ENCODE peak calls at places on chromosomes 6 and 20, in four cellular contexts. O is GM12878, F is K562, W is SK-N-SH. I is an unnamed sample.

GRCh38 chr6:160386869-160387518 is 38.8 kb downstream of the SLC22A3 start:
- DNase-seq in O (no peak), W (no peak), F (no peak), I (peak)

GRCh38 chr20:49430320-49430719 is 52.1 kb downstream of the KCNB1 start:
- DNase-seq in O (no peak), F (no peak), W (no peak), I (no peak)

GRCh38 chr20:47246061-47246460 is 110.4 kb downstream of the ZMYND8 start:
- DNase-seq in F (no peak), W (no peak), O (no peak), I (no peak)

GRCh38 chr6:357791-358341 is 33.7 kb upstream of the IRF4 start:
- DNase-seq in W (no peak), F (no peak), O (no peak), I (no peak)

GRCh38 chr6:142485256-142485655 is 183.4 kb downstream of the ADGRG6 start:
- DNase-seq in F (no peak), W (no peak), O (no peak), I (no peak)

GRCh38 chr6:29949934-29950333 is 7.6 kb downstream of the HLA-A start:
- DNase-seq in O (no peak), F (no peak), W (no peak), I (no peak)

GRCh38 chr6:107069631-107070548 is 41.9 kb downstream of the MTRES1 start:
- DNase-seq in F (no peak), O (no peak), W (no peak), I (no peak)

GRCh38 chr20:42046686-42047085 is 428.5 kb upstream of the CHD6 start:
- DNase-seq in O (no peak), W (no peak), F (no peak), I (no peak)

GRCh38 chr20:6140947-6141346 is 18.1 kb upstream of the FERMT1 start:
- DNase-seq in W (peak), F (peak), O (no peak), I (peak)

GRCh38 chr6:72316675-72317380 is 305.0 kb upstream of the KCNQ5 start:
- DNase-seq in O (no peak), W (no peak), F (no peak), I (no peak)

GRCh38 chr6:96704713-96705112 is 132.6 kb downstream of the GPR63 start:
- DNase-seq in O (no peak), W (no peak), F (no peak), I (no peak)

GRCh38 chr6:37365791-37366190 is 12.0 kb downstream of the RNF8 start:
- DNase-seq in O (no peak), W (peak), F (peak), I (no peak)

GRCh38 chr6:17865798-17866725 is 121.4 kb downstream of the KIF13A start:
- DNase-seq in F (peak), O (no peak), W (no peak), I (peak)

GRCh38 chr6:31784270-31784925 is 7.3 kb upstream of the VWA7 start:
- DNase-seq in O (no peak), F (no peak), W (peak), I (no peak)

GRCh38 chr6:13441778-13442177 is 45.6 kb downstream of the GFOD1 start:
- DNase-seq in F (no peak), W (no peak), O (no peak), I (no peak)

GRCh38 chr6:56522871-56523270 is 119.8 kb downstream of the DST start:
- DNase-seq in O (no peak), W (no peak), F (no peak), I (no peak)

GRCh38 chr20:17641993-17642392 is 40.0 kb downstream of the RRBP1 start:
- DNase-seq in O (no peak), W (no peak), F (no peak), I (no peak)

GRCh38 chr6:104256547-104257144 is 603.1 kb downstream of the HACE1 start:
- DNase-seq in F (no peak), W (no peak), O (no peak), I (no peak)

GRCh38 chr20:5000263-5001173 is 792 bp downstream of the SLC23A2 start:
- DNase-seq in O (no peak), F (no peak), W (peak), I (no peak)

GRCh38 chr20:60068509-60068908 is 110.3 kb downstream of the CDH26 start:
- DNase-seq in W (no peak), F (no peak), O (no peak), I (no peak)

GRCh38 chr20:35312348-35312747 is 20.1 kb upstream of the FAM83C start:
- DNase-seq in F (peak), W (no peak), O (peak), I (peak)

GRCh38 chr6:64411226-64411625 is 775.6 kb downstream of the PHF3 start:
- DNase-seq in W (no peak), F (no peak), O (no peak), I (no peak)

GRCh38 chr6:107064579-107065065 is 36.6 kb downstream of the MTRES1 start:
- DNase-seq in O (no peak), F (peak), W (no peak), I (no peak)

GRCh38 chr6:111478749-111479148 is 4.3 kb downstream of the REV3L start:
- DNase-seq in W (no peak), F (peak), O (peak), I (peak)

GRCh38 chr6:20599302-20600051 is 65.2 kb downstream of the CDKAL1 start:
- DNase-seq in F (no peak), O (no peak), W (no peak), I (no peak)

GRCh38 chr6:15116889-15117288 is 129.0 kb upstream of the JARID2 start:
- DNase-seq in O (no peak), W (no peak), F (no peak), I (no peak)

GRCh38 chr6:70166088-70166958 is 136.6 kb downstream of the COL9A1 start:
- DNase-seq in W (no peak), O (no peak), F (peak), I (peak)

GRCh38 chr20:17357238-17357637 is 130.4 kb downstream of the PCSK2 start:
- DNase-seq in W (no peak), F (no peak), O (no peak), I (no peak)

GRCh38 chr6:33694401-33694931 is 17.0 kb downstream of the UQCC2 start:
- DNase-seq in F (no peak), W (peak), O (no peak), I (peak)

GRCh38 chr6:169263836-169264608 is 10.4 kb upstream of the THBS2 start:
- DNase-seq in O (no peak), F (no peak), W (peak), I (no peak)

GRCh38 chr20:50815162-50815989 is 20.5 kb downstream of the BCAS4 start:
- DNase-seq in O (peak), F (no peak), W (no peak), I (no peak)

GRCh38 chr6:166949533-166950442 is 6.6 kb downstream of the RNASET2 start:
- DNase-seq in O (no peak), W (no peak), F (no peak), I (no peak)

GRCh38 chr6:12066297-12066696 is 54.2 kb downstream of the HIVEP1 start:
- DNase-seq in O (no peak), W (no peak), F (no peak), I (no peak)

GRCh38 chr6:12065321-12066140 is 53.4 kb downstream of the HIVEP1 start:
- DNase-seq in F (peak), W (no peak), O (no peak), I (no peak)

GRCh38 chr6:12071064-12071615 is 59.0 kb downstream of the HIVEP1 start:
- DNase-seq in F (no peak), O (no peak), W (no peak), I (no peak)

GRCh38 chr6:12069891-12070529 is 57.9 kb downstream of the HIVEP1 start:
- DNase-seq in W (no peak), O (no peak), F (no peak), I (no peak)

GRCh38 chr6:12068899-12069557 is 56.9 kb downstream of the HIVEP1 start:
- DNase-seq in O (no peak), F (no peak), W (no peak), I (peak)
- TF ChIP-seq RCOR1 in O (no peak), F (no peak), W (no peak), I (no peak)

DNA sequence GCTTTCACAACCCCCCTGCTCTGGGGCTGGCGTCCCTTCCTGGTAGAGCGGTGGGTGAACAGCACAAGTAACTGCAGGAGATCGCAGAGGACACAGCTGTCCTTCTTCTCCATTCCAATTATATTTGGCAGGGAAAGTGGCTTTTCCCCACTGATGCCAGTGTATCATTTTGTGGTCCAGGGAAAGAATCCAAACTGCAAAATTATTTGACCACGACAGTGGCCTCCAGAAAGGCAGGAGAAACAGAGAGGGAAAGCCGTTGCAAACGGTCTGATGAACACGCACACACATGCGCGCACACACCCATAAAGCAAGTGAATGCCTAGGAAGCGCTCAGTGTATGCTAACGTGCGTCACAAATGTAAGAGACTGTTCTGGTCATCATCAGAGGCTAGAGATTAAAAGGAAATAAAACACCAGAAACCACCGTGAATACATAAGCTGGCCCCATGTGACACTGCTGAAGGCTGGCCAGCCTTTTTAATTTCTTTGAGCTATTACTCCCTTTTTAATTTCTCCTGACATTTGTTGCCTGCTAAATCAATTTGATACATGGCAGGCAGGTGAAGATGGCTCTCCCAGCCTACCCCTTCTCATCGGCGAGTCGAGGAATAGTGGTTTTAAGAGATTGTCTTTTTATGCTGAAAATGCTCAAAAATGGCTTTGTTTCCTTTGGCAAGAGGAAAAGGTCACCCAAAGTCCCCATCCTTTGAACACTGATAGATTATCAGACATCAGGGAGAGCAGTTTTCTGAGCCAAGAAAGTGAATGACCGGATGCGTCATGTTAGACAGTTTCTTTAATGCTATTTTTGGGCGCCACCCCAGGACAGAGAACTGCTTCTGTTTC is 54.2 kb downstream of the NPEPL1 start:
- DNase-seq in F (no peak), O (no peak), W (peak), I (no peak)
- TF ChIP-seq CHD2 in F (no peak), O (no peak), W (no peak), I (no peak)

DNA sequence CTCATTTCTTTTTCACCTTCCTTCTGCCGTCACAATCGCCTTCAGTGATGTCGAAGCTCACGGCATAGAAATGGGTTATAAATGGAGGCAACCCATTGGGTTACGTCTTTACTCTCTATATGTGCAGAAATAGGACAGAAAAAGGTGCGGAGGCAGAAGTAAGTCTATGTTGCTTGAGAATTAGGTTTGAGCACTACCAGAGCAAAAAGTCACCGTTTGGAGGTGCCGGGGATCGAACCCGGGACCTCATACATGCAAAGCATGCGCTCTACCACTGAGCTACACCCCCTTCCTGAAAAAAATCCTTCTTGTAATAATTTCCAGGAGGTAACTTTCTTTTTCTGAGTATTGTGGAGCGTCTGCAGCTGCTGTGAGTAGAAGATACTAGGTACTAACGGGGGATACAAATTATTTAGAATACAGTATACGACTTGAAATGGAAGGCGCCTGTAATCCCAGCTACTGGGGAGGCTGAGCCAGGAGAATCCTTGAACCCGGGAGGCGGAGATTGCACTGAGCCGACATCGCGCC is 134.2 kb downstream of the TRIM27 start:
- DNase-seq in W (no peak), O (no peak), F (peak), I (no peak)
- TF ChIP-seq RCOR1 in W (no peak), O (no peak), F (peak), I (no peak)

DNA sequence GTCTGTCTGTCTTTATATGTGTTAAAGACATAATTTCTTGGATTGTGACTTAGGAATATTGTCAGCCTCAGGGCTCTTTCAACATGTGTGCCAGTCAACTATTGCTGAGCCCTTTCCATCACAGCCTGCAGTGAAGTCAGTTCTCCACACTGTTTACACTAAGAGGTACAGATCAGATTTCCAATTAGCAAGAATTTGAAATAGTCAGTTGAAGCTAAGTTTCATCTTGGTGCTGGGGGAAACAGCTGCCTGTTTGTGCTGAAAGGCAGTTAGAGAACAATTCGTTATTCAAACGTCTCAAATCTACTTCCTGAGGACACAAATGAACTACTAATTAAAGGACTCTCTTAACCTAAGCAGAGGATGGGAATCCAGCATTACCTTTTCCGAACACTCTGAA is 25.9 kb downstream of the ADGRF1 start:
- DNase-seq in W (no peak), O (no peak), F (no peak), I (no peak)
- TF ChIP-seq CHD2 in W (no peak), O (no peak), F (no peak), I (no peak)

DNA sequence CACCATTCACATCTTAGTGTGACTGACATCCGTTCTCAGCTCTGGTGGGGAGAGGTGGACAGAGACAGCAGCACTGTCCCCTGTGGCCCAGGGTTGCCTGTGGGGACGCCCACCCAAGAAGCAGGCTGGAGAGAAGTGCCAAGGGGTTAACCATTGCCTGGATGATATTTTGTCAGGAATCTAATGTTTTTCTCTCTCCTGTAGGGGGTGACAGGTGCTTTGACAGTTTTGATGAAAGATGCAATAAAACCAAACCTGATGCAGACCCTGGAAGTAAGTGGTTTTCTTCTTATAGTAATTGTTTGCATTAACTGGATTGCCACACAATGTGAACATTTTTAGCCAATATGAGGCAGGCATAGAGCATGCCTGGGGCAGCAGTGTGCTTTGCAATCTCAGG is 99.3 kb downstream of the MTHFD1L start:
- DNase-seq in O (no peak), W (no peak), F (no peak), I (no peak)
- TF ChIP-seq RCOR1 in O (no peak), W (no peak), F (no peak), I (no peak)

GRCh38 chr20:1757606-1758507 is 100.3 kb upstream of the SIRPG start:
- DNase-seq in W (no peak), F (no peak), O (no peak), I (no peak)

GRCh38 chr20:1761598-1761997 is 104.0 kb upstream of the SIRPG start:
- DNase-seq in F (no peak), W (no peak), O (no peak), I (no peak)

GRCh38 chr20:1764136-1765033 is 106.8 kb upstream of the SIRPG start:
- DNase-seq in O (peak), W (peak), F (peak), I (peak)

GRCh38 chr20:1758765-1759164 is 101.2 kb upstream of the SIRPG start:
- DNase-seq in F (no peak), O (no peak), W (no peak), I (no peak)

DNA sequence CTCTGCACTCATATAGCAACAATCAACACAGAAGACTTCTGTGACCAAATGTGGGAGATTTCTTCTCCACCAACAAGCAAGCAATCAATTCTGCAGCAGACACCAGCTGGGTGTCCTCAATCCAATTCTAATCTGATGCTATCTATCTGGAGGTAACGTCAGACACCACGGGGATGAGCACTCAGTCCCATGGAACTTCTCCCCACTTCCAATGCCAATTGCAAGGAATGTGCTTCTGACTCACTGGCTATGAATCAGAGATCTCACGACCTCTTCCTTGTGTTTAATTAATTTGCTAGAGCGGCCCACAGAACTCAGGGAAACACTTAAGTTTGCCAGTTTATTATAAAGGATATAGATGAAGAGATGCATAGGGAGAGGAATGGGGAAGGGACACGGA is 103.5 kb upstream of the SIRPG start:
- DNase-seq in F (no peak), O (no peak), W (no peak), I (peak)
- TF ChIP-seq CHD2 in F (no peak), O (no peak), W (no peak), I (no peak)